ENCODE peak calls at places on chromosomes 6 and 20, in nine cellular contexts. J is fibroblast of lung, L is foreskin fibroblast, Y is breast epithelium, O is WTC11, G is gastrocnemius medialis, C is RWPE1, H is GM13977, N is mesothelial cell of epicardium. R is an unnamed sample.
A peak's percentile ranks its signal among the peaks of the same experiment; 100 is the strongest.

GRCh38 chr6:7528565-7528964 is 12.9 kb upstream of the DSP start:
- DNase-seq in J (peak; percentile 95), L (peak; percentile 33), Y (no peak), O (no peak), G (no peak), C (peak; percentile 48), H (no peak), N (no peak), R (no peak)

GRCh38 chr6:45679163-45679562 is 301.4 kb upstream of the SUPT3H start:
- DNase-seq in J (no peak), L (no peak), Y (no peak), O (no peak), G (no peak), C (no peak), H (no peak), N (no peak), R (no peak)

GRCh38 chr6:138454976-138455706 is 44.2 kb downstream of the NHSL1 start:
- DNase-seq in J (peak; percentile 29), L (no peak), Y (peak; percentile 70), O (peak; percentile 49), G (no peak), C (no peak), H (peak; percentile 33), N (no peak), R (no peak)

GRCh38 chr6:136181191-136181833 is 68.8 kb downstream of the MTFR2 start:
- DNase-seq in J (no peak), L (no peak), Y (no peak), O (no peak), G (no peak), C (no peak), H (no peak), N (no peak), R (no peak)

GRCh38 chr20:8220716-8221115 is 88.7 kb downstream of the PLCB1 start:
- DNase-seq in J (no peak), L (no peak), Y (no peak), O (no peak), G (no peak), C (no peak), H (no peak), N (no peak), R (no peak)

GRCh38 chr6:36607782-36608386 is 13.7 kb downstream of the SRSF3 start:
- DNase-seq in J (no peak), L (no peak), Y (no peak), O (peak; percentile 9), G (peak; percentile 47), C (peak; percentile 64), H (no peak), N (no peak), R (no peak)

GRCh38 chr20:43631598-43631997 is 35.3 kb upstream of the MYBL2 start:
- DNase-seq in J (no peak), L (no peak), Y (no peak), O (no peak), G (no peak), C (no peak), H (no peak), N (no peak), R (no peak)

GRCh38 chr20:11057624-11058023 is 383.8 kb upstream of the JAG1 start:
- DNase-seq in J (peak; percentile 7), L (peak; percentile 16), Y (no peak), O (no peak), G (no peak), C (no peak), H (no peak), N (no peak), R (no peak)

GRCh38 chr20:62482136-62482833 is 6.5 kb upstream of the GATA5 start:
- DNase-seq in J (no peak), L (no peak), Y (no peak), O (no peak), G (no peak), C (no peak), H (no peak), N (no peak), R (no peak)

GRCh38 chr6:11653028-11653583 is 115.6 kb downstream of the TMEM170B start:
- DNase-seq in J (peak; percentile 95), L (peak; percentile 96), Y (no peak), O (no peak), G (no peak), C (peak; percentile 17), H (peak; percentile 63), N (no peak), R (no peak)

GRCh38 chr6:1107578-1107977 is 204.3 kb upstream of the FOXQ1 start:
- DNase-seq in J (no peak), L (no peak), Y (no peak), O (no peak), G (no peak), C (no peak), H (no peak), N (no peak), R (no peak)

GRCh38 chr6:80021131-80021530 is 16.7 kb downstream of the TTK start:
- DNase-seq in J (no peak), L (no peak), Y (no peak), O (no peak), G (no peak), C (no peak), H (no peak), N (no peak), R (no peak)

GRCh38 chr20:63272105-63273078 is at the start of gene ARFGAP1:
- DNase-seq in J (peak; percentile 91), L (peak; percentile 86), Y (peak; percentile 81), O (peak; percentile 92), G (peak; percentile 76), C (peak; percentile 96), H (peak; percentile 99), N (peak; percentile 83), R (peak; percentile 97)

GRCh38 chr6:6466967-6467761 is 121.4 kb upstream of the LY86 start:
- DNase-seq in J (peak; percentile 1), L (no peak), Y (peak; percentile 17), O (no peak), G (no peak), C (peak; percentile 85), H (no peak), N (no peak), R (no peak)

GRCh38 chr20:11001767-11002540 is 328.2 kb upstream of the JAG1 start:
- DNase-seq in J (peak; percentile 74), L (peak; percentile 58), Y (peak; percentile 48), O (no peak), G (peak; percentile 29), C (peak; percentile 96), H (no peak), N (no peak), R (no peak)

GRCh38 chr6:23081701-23082100 is 512.3 kb downstream of the HDGFL1 start:
- DNase-seq in J (no peak), L (no peak), Y (no peak), O (no peak), G (no peak), C (no peak), H (no peak), N (no peak), R (no peak)

GRCh38 chr6:162736933-162737332 is 9.2 kb downstream of the PACRG start:
- DNase-seq in J (no peak), L (no peak), Y (no peak), O (no peak), G (no peak), C (no peak), H (no peak), N (no peak), R (no peak)
- TF ChIP-seq CTCF in J (no peak), L (no peak), Y (no peak), O (no peak), G (peak; percentile 37), C (no peak), H (no peak), N (no peak), R (peak; percentile 35)

GRCh38 chr20:47782920-47783552 is 2.2 kb downstream of the SULF2 start:
- DNase-seq in J (no peak), L (no peak), Y (no peak), O (no peak), G (no peak), C (no peak), H (peak; percentile 39), N (no peak), R (no peak)

GRCh38 chr20:47785900-47786762 is 850 bp upstream of the SULF2 start:
- DNase-seq in J (peak; percentile 85), L (peak; percentile 73), Y (peak; percentile 54), O (peak; percentile 63), G (peak; percentile 44), C (peak; percentile 96), H (peak; percentile 77), N (peak; percentile 56), R (peak; percentile 70)

GRCh38 chr20:47785321-47785899 is at the start of gene SULF2:
- DNase-seq in J (peak; percentile 52), L (no peak), Y (no peak), O (peak; percentile 55), G (no peak), C (peak; percentile 61), H (peak; percentile 63), N (no peak), R (no peak)

GRCh38 chr20:47784256-47784598 is 1.1 kb downstream of the SULF2 start:
- DNase-seq in J (no peak), L (no peak), Y (no peak), O (no peak), G (no peak), C (no peak), H (no peak), N (no peak), R (no peak)

DNA sequence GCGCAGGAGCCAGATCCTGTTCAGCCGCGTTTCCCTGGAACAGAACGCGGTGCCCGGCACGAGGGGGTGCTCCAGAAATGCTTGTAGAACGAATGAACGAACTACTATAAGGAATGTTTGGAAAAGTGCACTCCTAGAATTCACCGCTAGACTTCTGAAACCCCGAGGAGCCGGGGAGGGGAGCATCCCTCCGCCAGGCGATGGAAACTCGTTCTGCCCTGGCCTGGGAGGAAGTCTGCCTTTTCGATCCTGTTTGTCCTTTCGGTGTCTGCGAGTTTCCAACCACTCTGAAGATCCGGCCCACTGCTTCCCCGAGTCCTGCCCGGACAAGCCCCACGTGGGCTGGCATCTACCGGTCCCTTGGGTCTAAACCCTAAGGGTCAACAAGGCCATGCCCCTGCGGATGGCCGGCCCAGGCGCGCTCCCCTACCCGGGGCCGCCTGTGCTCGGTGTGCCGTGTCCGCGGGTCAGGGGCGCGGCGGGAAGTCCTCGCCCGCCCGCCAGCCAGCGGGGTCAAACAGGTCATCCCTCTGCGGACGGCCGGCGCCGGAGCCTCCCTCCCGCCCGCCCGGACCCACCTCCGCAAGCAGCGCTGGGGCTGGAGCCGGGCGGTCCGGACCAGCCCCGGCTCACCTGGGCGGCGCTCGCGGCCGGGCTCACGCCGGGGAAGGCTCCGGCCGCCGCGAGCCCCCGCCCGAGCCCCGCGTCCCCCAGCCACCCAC is 521 bp downstream of the SULF2 start:
- DNase-seq in J (peak; percentile 70), L (peak; percentile 17), Y (no peak), O (peak; percentile 44), G (no peak), C (peak; percentile 88), H (peak; percentile 45), N (no peak), R (no peak)
- TF ChIP-seq CTCF in J (peak; percentile 23), L (peak; percentile 37), Y (peak; percentile 28), O (no peak), G (peak; percentile 7), C (no peak), H (no peak), N (peak; percentile 55), R (no peak)

GRCh38 chr6:104095661-104096416 is 763.9 kb downstream of the HACE1 start:
- DNase-seq in J (no peak), L (no peak), Y (no peak), O (no peak), G (no peak), C (no peak), H (no peak), N (no peak), R (no peak)
- TF ChIP-seq CTCF in J (no peak), L (no peak), Y (no peak), O (no peak), G (no peak), C (no peak), H (no peak), N (no peak), R (no peak)

GRCh38 chr6:68468244-68468884 is 166.7 kb upstream of the ADGRB3 start:
- DNase-seq in J (no peak), L (no peak), Y (no peak), O (peak; percentile 53), G (no peak), C (no peak), H (no peak), N (no peak), R (no peak)
- TF ChIP-seq CTCF in J (peak; percentile 10), L (no peak), Y (no peak), O (peak; percentile 43), G (no peak), C (no peak), H (peak; percentile 37), N (no peak), R (peak; percentile 37)